ENCODE peak calls at places on chromosomes 16 and 17, in ten cellular contexts. R is lung, Z is neural progenitor cell, J is mucosa of descending colon, F is stomach, N is GM20000, T is mesothelial cell of epicardium, U is GM10248, H is A549, D is cardiac fibroblast. Q is an unnamed sample.

GRCh38 chr17:58786586-58787295 is 31.1 kb downstream of the PPM1E start:
- DNase-seq in R (no peak), Z (no peak), J (no peak), F (peak), N (no peak), T (no peak), U (no peak), H (peak), D (peak), Q (no peak)

GRCh38 chr17:39364236-39365025 is 37.0 kb downstream of the FBXL20 start:
- DNase-seq in R (no peak), Z (no peak), J (no peak), F (peak), N (no peak), T (no peak), U (no peak), H (no peak), D (no peak), Q (no peak)

GRCh38 chr17:50187741-50188520 is 13.5 kb downstream of the COL1A1 start:
- DNase-seq in R (no peak), Z (no peak), J (no peak), F (no peak), N (no peak), T (no peak), U (no peak), H (no peak), D (peak), Q (no peak)

GRCh38 chr17:44223574-44224046 is 4.1 kb upstream of the UBTF start:
- DNase-seq in R (no peak), Z (no peak), J (peak), F (no peak), N (no peak), T (no peak), U (no peak), H (no peak), D (peak), Q (no peak)

GRCh38 chr17:2710804-2711607 is 558 bp downstream of the CLUH start:
- DNase-seq in R (peak), Z (peak), J (peak), F (no peak), N (no peak), T (no peak), U (no peak), H (no peak), D (no peak), Q (peak)

GRCh38 chr16:11681526-11681925 is 13.3 kb downstream of the SNN start:
- DNase-seq in R (no peak), Z (no peak), J (no peak), F (no peak), N (no peak), T (no peak), U (no peak), H (no peak), D (no peak), Q (no peak)

GRCh38 chr16:53870831-53871230 is 166.9 kb downstream of the FTO start:
- DNase-seq in R (no peak), Z (no peak), J (no peak), F (no peak), N (no peak), T (no peak), U (no peak), H (no peak), D (no peak), Q (no peak)

GRCh38 chr17:46193246-46193625 is at the start of gene KANSL1:
- DNase-seq in R (peak), Z (peak), J (peak), F (peak), N (peak), T (peak), U (peak), H (peak), D (peak), Q (no peak)

GRCh38 chr17:28379814-28380571 is 8.5 kb downstream of the SARM1 start:
- DNase-seq in R (no peak), Z (no peak), J (no peak), F (no peak), N (no peak), T (no peak), U (no peak), H (peak), D (peak), Q (no peak)

GRCh38 chr16:7983671-7984070 is 606.6 kb downstream of the TMEM114 start:
- DNase-seq in R (no peak), Z (no peak), J (no peak), F (no peak), N (no peak), T (no peak), U (no peak), H (no peak), D (no peak), Q (no peak)

GRCh38 chr16:60651351-60651750 is 1384.9 kb downstream of the CDH8 start:
- DNase-seq in R (no peak), Z (no peak), J (no peak), F (no peak), N (no peak), T (no peak), U (no peak), H (no peak), D (no peak), Q (no peak)

GRCh38 chr17:50986989-50987660 is 121.0 kb upstream of the TOB1 start:
- DNase-seq in R (no peak), Z (no peak), J (no peak), F (no peak), N (no peak), T (no peak), U (no peak), H (no peak), D (peak), Q (no peak)

GRCh38 chr17:75013077-75013391 is 564 bp downstream of the MRPL58 start:
- DNase-seq in R (no peak), Z (no peak), J (no peak), F (no peak), N (no peak), T (no peak), U (no peak), H (no peak), D (no peak), Q (no peak)

GRCh38 chr16:68642436-68643064 is 2.6 kb upstream of the CDH3 start:
- DNase-seq in R (peak), Z (peak), J (no peak), F (no peak), N (peak), T (peak), U (no peak), H (no peak), D (no peak), Q (no peak)

GRCh38 chr17:19725486-19725885 is 9.1 kb upstream of the SLC47A2 start:
- DNase-seq in R (no peak), Z (no peak), J (no peak), F (no peak), N (no peak), T (no peak), U (no peak), H (no peak), D (no peak), Q (no peak)

GRCh38 chr16:84448444-84448843 is 56.0 kb downstream of the MEAK7 start:
- DNase-seq in R (no peak), Z (no peak), J (no peak), F (no peak), N (no peak), T (no peak), U (no peak), H (no peak), D (no peak), Q (no peak)

GRCh38 chr17:28334176-28334575 is 1.1 kb downstream of the IFT20 start:
- DNase-seq in R (no peak), Z (no peak), J (no peak), F (no peak), N (no peak), T (no peak), U (no peak), H (no peak), D (peak), Q (no peak)

GRCh38 chr16:15572329-15573001 is 70.5 kb downstream of the MARF1 start:
- DNase-seq in R (no peak), Z (no peak), J (peak), F (no peak), N (no peak), T (no peak), U (no peak), H (no peak), D (peak), Q (no peak)

GRCh38 chr17:13957636-13958035 is 111.7 kb upstream of the COX10 start:
- DNase-seq in R (no peak), Z (no peak), J (no peak), F (no peak), N (no peak), T (no peak), U (no peak), H (no peak), D (peak), Q (no peak)

GRCh38 chr17:27550291-27550930 is 80.6 kb upstream of the LGALS9 start:
- DNase-seq in R (no peak), Z (no peak), J (no peak), F (no peak), N (no peak), T (no peak), U (no peak), H (no peak), D (no peak), Q (no peak)

GRCh38 chr17:76014100-76014924 is 12.8 kb downstream of the EVPL start:
- DNase-seq in R (peak), Z (peak), J (peak), F (peak), N (peak), T (peak), U (peak), H (peak), D (peak), Q (peak)

GRCh38 chr17:79778504-79779087 is 648 bp downstream of the CBX2 start:
- DNase-seq in R (no peak), Z (peak), J (no peak), F (no peak), N (no peak), T (no peak), U (peak), H (no peak), D (no peak), Q (no peak)

GRCh38 chr17:50114849-50115357 is 15.1 kb downstream of the SAMD14 start:
- DNase-seq in R (no peak), Z (peak), J (peak), F (peak), N (peak), T (no peak), U (peak), H (peak), D (peak), Q (no peak)

GRCh38 chr17:41793749-41794602 is 7.5 kb upstream of the JUP start:
- DNase-seq in R (no peak), Z (peak), J (peak), F (no peak), N (no peak), T (no peak), U (no peak), H (no peak), D (peak), Q (no peak)

GRCh38 chr17:72462814-72463213 is 342.0 kb downstream of the SOX9 start:
- DNase-seq in R (no peak), Z (no peak), J (no peak), F (no peak), N (no peak), T (no peak), U (no peak), H (peak), D (no peak), Q (no peak)

GRCh38 chr17:17376362-17376761 is 73.2 kb downstream of the NT5M start:
- DNase-seq in R (peak), Z (no peak), J (no peak), F (no peak), N (no peak), T (no peak), U (no peak), H (no peak), D (peak), Q (no peak)

GRCh38 chr17:17125136-17126084 is 80.7 kb downstream of the PLD6 start:
- DNase-seq in R (no peak), Z (peak), J (no peak), F (no peak), N (no peak), T (no peak), U (no peak), H (no peak), D (no peak), Q (no peak)

GRCh38 chr16:88077328-88078108 is 126.3 kb downstream of the BANP start:
- DNase-seq in R (no peak), Z (peak), J (no peak), F (no peak), N (no peak), T (peak), U (no peak), H (no peak), D (no peak), Q (no peak)

DNA sequence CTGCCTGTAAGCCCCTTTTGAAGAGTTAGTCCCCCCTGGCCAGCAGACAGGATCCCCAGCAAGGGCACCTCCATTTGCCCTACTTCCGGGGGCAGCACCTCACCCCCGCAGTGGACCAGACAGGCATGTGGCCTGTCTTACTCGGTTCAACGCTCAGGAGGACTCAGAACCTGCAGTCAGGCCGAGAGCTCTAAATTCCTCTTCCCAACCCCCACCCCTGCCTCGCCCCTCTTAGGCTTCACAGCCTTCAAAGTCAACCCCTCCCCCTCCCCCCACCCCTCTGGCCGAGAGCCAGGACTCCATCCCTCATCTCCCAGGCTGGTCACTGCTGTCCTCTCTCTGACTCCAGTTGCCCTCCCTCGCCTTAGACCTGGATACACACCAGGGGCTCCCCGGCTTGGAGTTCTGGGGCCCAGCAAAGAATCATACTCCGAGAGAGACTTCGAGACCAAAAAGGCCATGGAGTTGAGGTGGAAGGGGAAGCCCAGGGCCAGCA is 8.1 kb upstream of the HS3ST6 start:
- DNase-seq in R (no peak), Z (no peak), J (no peak), F (no peak), N (no peak), T (no peak), U (no peak), H (no peak), D (no peak), Q (no peak)
- TF ChIP-seq CTCF in R (no peak), Z (no peak), J (no peak), F (no peak), N (no peak), T (no peak), U (no peak), H (no peak), D (no peak), Q (no peak)

DNA sequence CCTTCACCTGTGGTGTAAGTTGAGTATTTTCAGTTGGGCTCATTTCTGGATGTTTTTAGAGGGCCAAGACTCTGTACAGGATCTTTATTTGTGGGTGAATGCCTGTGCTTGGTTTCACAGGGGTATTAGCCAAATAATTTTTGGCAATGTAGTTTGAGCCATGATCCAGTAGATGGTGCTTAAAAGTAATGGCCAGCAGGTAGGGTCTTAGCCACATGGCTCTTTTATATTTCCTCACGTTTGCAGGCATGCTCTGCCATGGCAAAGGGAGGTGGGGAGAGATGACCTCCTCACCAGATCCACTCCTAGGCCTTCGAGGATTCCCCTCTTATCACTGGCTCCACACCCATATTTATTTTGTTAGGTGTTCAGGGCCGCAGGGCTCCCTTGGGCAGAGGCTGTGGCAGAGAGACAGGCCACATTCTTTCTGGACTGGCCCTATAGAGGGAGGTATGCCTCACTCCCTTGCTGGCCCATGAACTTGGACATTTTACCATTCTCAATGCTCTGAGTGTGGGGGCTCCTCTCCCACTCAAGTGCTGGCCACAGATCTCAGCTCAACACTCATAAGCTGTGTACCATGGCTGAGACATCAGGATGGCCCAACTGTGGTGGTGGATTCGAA is 417.1 kb downstream of the XYLT1 start:
- DNase-seq in R (no peak), Z (peak), J (no peak), F (no peak), N (no peak), T (no peak), U (no peak), H (no peak), D (no peak), Q (no peak)
- TF ChIP-seq CTCF in R (no peak), Z (peak), J (no peak), F (no peak), N (no peak), T (no peak), U (peak), H (no peak), D (no peak), Q (no peak)

GRCh38 chr16:23500866-23501234 is 9.4 kb downstream of the GGA2 start:
- DNase-seq in R (no peak), Z (no peak), J (no peak), F (no peak), N (no peak), T (no peak), U (no peak), H (no peak), D (no peak), Q (no peak)
- TF ChIP-seq CTCF in R (no peak), Z (no peak), J (no peak), F (no peak), N (no peak), T (no peak), U (no peak), H (no peak), D (no peak), Q (no peak)

GRCh38 chr17:65953316-65954147 is 238.4 kb downstream of the CEP112 start:
- DNase-seq in R (no peak), Z (peak), J (no peak), F (no peak), N (no peak), T (no peak), U (no peak), H (no peak), D (no peak), Q (no peak)
- TF ChIP-seq CTCF in R (no peak), Z (no peak), J (no peak), F (no peak), N (no peak), T (no peak), U (no peak), H (no peak), D (no peak), Q (no peak)

GRCh38 chr17:67998466-67998865 is 2.2 kb upstream of the C17orf58 start:
- DNase-seq in R (no peak), Z (no peak), J (no peak), F (no peak), N (no peak), T (no peak), U (no peak), H (no peak), D (no peak), Q (no peak)

GRCh38 chr17:67993998-67994361 is 2.3 kb downstream of the C17orf58 start:
- DNase-seq in R (peak), Z (no peak), J (no peak), F (no peak), N (peak), T (no peak), U (peak), H (no peak), D (peak), Q (no peak)

GRCh38 chr17:67994827-67995567 is 1.3 kb downstream of the C17orf58 start:
- DNase-seq in R (no peak), Z (no peak), J (no peak), F (peak), N (peak), T (no peak), U (no peak), H (peak), D (peak), Q (no peak)

GRCh38 chr17:67993153-67993997 is 2.9 kb downstream of the C17orf58 start:
- DNase-seq in R (peak), Z (peak), J (peak), F (peak), N (peak), T (peak), U (peak), H (peak), D (peak), Q (peak)

GRCh38 chr17:67995568-67996191 is 589 bp downstream of the C17orf58 start:
- DNase-seq in R (no peak), Z (peak), J (peak), F (peak), N (peak), T (no peak), U (peak), H (no peak), D (peak), Q (peak)
- TF ChIP-seq CTCF in R (no peak), Z (peak), J (no peak), F (no peak), N (no peak), T (no peak), U (no peak), H (no peak), D (no peak), Q (no peak)